ENCODE peak calls at places on chromosomes 16 and 17, in ten cellular contexts. T is nucleus accumbens; P is putamen; C is T-helper 1 cell; O is activated naive CD4-positive, alpha-beta T cell treated with anti-CD3 and anti-CD28 coated beads for 36 hours; V is NCI-H2107; N is nephron progenitor cell; Y is D341Med; M is NCI-H1436 treated with DMSO at 0.1 percent for 48 hours; X is AG08396. U is an unnamed sample.

GRCh38 chr16:29836623-29837022 is 16.4 kb downstream of the MVP start:
- DNase-seq in O (no peak), V (no peak), P (no peak), M (no peak), X (no peak), C (no peak), N (no peak), T (no peak), Y (no peak), U (no peak)

GRCh38 chr17:39152134-39152884 is 872 bp upstream of the PLXDC1 start:
- DNase-seq in M (no peak), Y (peak; percentile 73), T (no peak), V (no peak), X (no peak), P (peak; percentile 76), C (no peak), N (peak; percentile 40), O (peak; percentile 52), U (no peak)

GRCh38 chr16:4415538-4416199 is 727 bp downstream of the CORO7 start:
- DNase-seq in X (peak; percentile 45), M (no peak), Y (peak; percentile 72), T (peak; percentile 35), V (no peak), C (peak; percentile 77), N (peak; percentile 49), P (peak; percentile 63), O (peak; percentile 65), U (peak; percentile 87)

GRCh38 chr17:2393954-2394749 is 6.7 kb downstream of the MNT start:
- DNase-seq in C (no peak), P (no peak), T (peak; percentile 52), M (no peak), O (no peak), Y (no peak), V (no peak), N (no peak), X (no peak), U (peak; percentile 19)

GRCh38 chr16:48408688-48409087 is 23.5 kb upstream of the SIAH1 start:
- DNase-seq in X (peak; percentile 49), M (no peak), O (no peak), V (no peak), Y (no peak), N (no peak), P (no peak), T (no peak), C (no peak), U (no peak)

GRCh38 chr17:353838-354234 is 1.2 kb upstream of the RPH3AL start:
- DNase-seq in V (no peak), N (no peak), Y (no peak), O (no peak), M (no peak), T (no peak), X (no peak), P (no peak), C (no peak), U (no peak)

GRCh38 chr17:50949128-50950001 is 83.2 kb upstream of the TOB1 start:
- DNase-seq in V (no peak), P (no peak), C (no peak), Y (peak; percentile 66), N (no peak), T (no peak), O (peak; percentile 4), M (no peak), X (no peak), U (no peak)

GRCh38 chr16:6375471-6376075 is 957.1 kb upstream of the RBFOX1 start:
- DNase-seq in X (no peak), Y (no peak), N (no peak), T (no peak), M (no peak), P (no peak), V (no peak), C (no peak), O (no peak), U (no peak)

GRCh38 chr16:57304169-57305061 is 19.9 kb upstream of the PLLP start:
- DNase-seq in M (no peak), T (no peak), N (no peak), P (no peak), V (no peak), C (no peak), X (no peak), O (no peak), Y (no peak), U (no peak)

GRCh38 chr16:19583665-19584300 is 28.3 kb downstream of the VPS35L start:
- DNase-seq in V (no peak), P (no peak), O (peak; percentile 43), X (no peak), T (no peak), Y (peak; percentile 56), M (peak; percentile 5), C (peak; percentile 29), N (peak; percentile 32), U (peak; percentile 71)

GRCh38 chr17:17771498-17772201 is 65.1 kb downstream of the SREBF1 start:
- DNase-seq in T (no peak), Y (no peak), N (no peak), C (no peak), O (no peak), V (no peak), P (no peak), M (no peak), X (no peak), U (no peak)

GRCh38 chr16:70151941-70152509 is 21.6 kb upstream of the CLEC18C start:
- DNase-seq in Y (no peak), O (no peak), T (no peak), V (no peak), P (no peak), N (no peak), M (no peak), C (no peak), X (peak; percentile 5), U (no peak)

GRCh38 chr17:48995332-48995870 is 1.8 kb upstream of the IGF2BP1 start:
- DNase-seq in X (peak; percentile 10), M (no peak), P (no peak), O (no peak), T (no peak), V (no peak), Y (peak; percentile 50), N (peak; percentile 42), C (no peak), U (no peak)

GRCh38 chr17:75241996-75242460 is 19.4 kb downstream of the GGA3 start:
- DNase-seq in M (no peak), V (no peak), Y (no peak), X (peak; percentile 48), O (no peak), C (no peak), T (no peak), N (no peak), P (no peak), U (no peak)

GRCh38 chr16:70159355-70160348 is 13.9 kb upstream of the CLEC18C start:
- DNase-seq in T (no peak), C (no peak), V (no peak), M (no peak), P (no peak), X (peak; percentile 25), Y (no peak), N (no peak), O (no peak), U (no peak)